ENCODE peak calls at places on chromosomes 6 and 20, in nine cellular contexts. One of them, this sample, is unnamed.

GRCh38 chr6:26003102-26003694 is 40.6 kb downstream of the TRIM38 start:
- DNase-seq in mesothelial cell of epicardium: no peak
- DNase-seq in lower leg skin: peak; percentile 52
- DNase-seq in tibial artery: peak; percentile 73
- DNase-seq in astrocyte of the spinal cord: peak; percentile 57
- DNase-seq in colonic mucosa: peak; percentile 76
- DNase-seq in fibroblast of the aortic adventitia: peak; percentile 70
- DNase-seq in GM12865: peak; percentile 53
- DNase-seq in CD8-positive, alpha-beta T cell: peak; percentile 24
- DNase-seq in this sample: peak; percentile 46

GRCh38 chr6:31888281-31889258 is 8.9 kb downstream of the EHMT2 start:
- DNase-seq in mesothelial cell of epicardium: no peak
- DNase-seq in astrocyte of the spinal cord: no peak
- DNase-seq in tibial artery: no peak
- DNase-seq in GM12865: peak; percentile 38
- DNase-seq in fibroblast of the aortic adventitia: no peak
- DNase-seq in CD8-positive, alpha-beta T cell: peak; percentile 41
- DNase-seq in colonic mucosa: peak; percentile 61
- DNase-seq in lower leg skin: no peak
- DNase-seq in this sample: peak; percentile 43

GRCh38 chr6:117508450-117508971 is 26.0 kb downstream of the DCBLD1 start:
- DNase-seq in astrocyte of the spinal cord: no peak
- DNase-seq in colonic mucosa: no peak
- DNase-seq in lower leg skin: no peak
- DNase-seq in fibroblast of the aortic adventitia: no peak
- DNase-seq in CD8-positive, alpha-beta T cell: no peak
- DNase-seq in mesothelial cell of epicardium: no peak
- DNase-seq in tibial artery: no peak
- DNase-seq in GM12865: no peak
- DNase-seq in this sample: no peak

GRCh38 chr20:58717278-58718091 is 24.9 kb downstream of the NPEPL1 start:
- DNase-seq in tibial artery: no peak
- DNase-seq in colonic mucosa: peak; percentile 7
- DNase-seq in lower leg skin: peak; percentile 12
- DNase-seq in mesothelial cell of epicardium: peak; percentile 15
- DNase-seq in fibroblast of the aortic adventitia: no peak
- DNase-seq in CD8-positive, alpha-beta T cell: no peak
- DNase-seq in GM12865: no peak
- DNase-seq in astrocyte of the spinal cord: no peak
- DNase-seq in this sample: no peak

GRCh38 chr6:34341481-34341971 is 50.9 kb downstream of the NUDT3 start:
- DNase-seq in colonic mucosa: no peak
- DNase-seq in astrocyte of the spinal cord: peak; percentile 60
- DNase-seq in tibial artery: no peak
- DNase-seq in lower leg skin: no peak
- DNase-seq in GM12865: no peak
- DNase-seq in mesothelial cell of epicardium: no peak
- DNase-seq in fibroblast of the aortic adventitia: peak; percentile 47
- DNase-seq in CD8-positive, alpha-beta T cell: no peak
- DNase-seq in this sample: no peak

GRCh38 chr6:14436593-14436992 is 319.0 kb downstream of the CD83 start:
- DNase-seq in astrocyte of the spinal cord: no peak
- DNase-seq in tibial artery: no peak
- DNase-seq in CD8-positive, alpha-beta T cell: no peak
- DNase-seq in lower leg skin: no peak
- DNase-seq in colonic mucosa: no peak
- DNase-seq in fibroblast of the aortic adventitia: no peak
- DNase-seq in GM12865: no peak
- DNase-seq in mesothelial cell of epicardium: no peak
- DNase-seq in this sample: no peak

GRCh38 chr6:117559299-117559698 is 43.0 kb downstream of the GOPC start:
- DNase-seq in GM12865: no peak
- DNase-seq in lower leg skin: no peak
- DNase-seq in CD8-positive, alpha-beta T cell: no peak
- DNase-seq in colonic mucosa: no peak
- DNase-seq in mesothelial cell of epicardium: no peak
- DNase-seq in fibroblast of the aortic adventitia: no peak
- DNase-seq in tibial artery: no peak
- DNase-seq in astrocyte of the spinal cord: no peak
- DNase-seq in this sample: no peak

GRCh38 chr20:3407426-3408250 is at the start of gene DNAAF9:
- DNase-seq in tibial artery: peak; percentile 68
- DNase-seq in colonic mucosa: peak; percentile 67
- DNase-seq in mesothelial cell of epicardium: peak; percentile 59
- DNase-seq in lower leg skin: peak; percentile 70
- DNase-seq in CD8-positive, alpha-beta T cell: peak; percentile 66
- DNase-seq in GM12865: peak; percentile 68
- DNase-seq in fibroblast of the aortic adventitia: peak; percentile 62
- DNase-seq in astrocyte of the spinal cord: peak; percentile 71
- DNase-seq in this sample: peak; percentile 69

DNA sequence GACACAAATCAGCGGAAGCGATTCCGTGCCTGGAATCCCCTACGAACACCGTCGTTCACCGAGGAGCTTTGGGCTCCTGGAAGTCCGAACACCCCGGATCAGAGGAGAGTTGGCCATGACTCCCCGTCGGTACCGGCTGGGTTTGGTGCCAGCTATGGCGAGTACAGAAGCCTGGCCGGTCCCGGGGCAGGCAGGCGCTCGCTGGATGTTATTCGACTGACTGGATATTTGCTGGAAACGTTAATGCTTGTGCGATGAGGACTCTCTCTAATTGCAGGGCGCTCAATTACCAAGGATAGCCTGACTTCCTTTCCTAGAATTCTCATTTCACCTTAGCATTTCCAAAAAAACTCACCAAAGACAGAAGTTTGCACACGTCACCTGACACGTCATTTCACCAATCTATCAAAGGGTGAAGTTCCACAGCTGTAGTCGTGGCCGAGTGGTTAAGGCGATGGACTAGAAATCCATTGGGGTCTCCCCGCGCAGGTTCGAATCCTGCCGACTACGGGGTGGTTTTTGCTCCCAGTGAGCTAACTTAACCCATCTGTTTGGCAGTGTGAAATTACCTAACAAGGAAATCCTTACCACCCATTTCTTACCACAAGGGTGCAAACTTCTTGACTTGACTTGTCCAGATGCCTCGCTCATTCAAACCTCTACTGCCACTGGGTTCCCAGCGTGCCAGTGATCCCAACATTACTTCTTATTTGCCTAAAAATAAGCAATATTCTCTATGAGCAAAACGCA is 22.7 kb upstream of the ZNF184 start:
- DNase-seq in GM12865: peak; percentile 88
- DNase-seq in fibroblast of the aortic adventitia: peak; percentile 87
- DNase-seq in lower leg skin: no peak
- DNase-seq in astrocyte of the spinal cord: peak; percentile 75
- DNase-seq in CD8-positive, alpha-beta T cell: no peak
- DNase-seq in colonic mucosa: peak; percentile 56
- DNase-seq in tibial artery: peak; percentile 49
- DNase-seq in mesothelial cell of epicardium: no peak
- DNase-seq in this sample: no peak
- TF ChIP-seq CTCF in GM12865: no peak
- TF ChIP-seq CTCF in fibroblast of the aortic adventitia: peak; percentile 24
- TF ChIP-seq CTCF in lower leg skin: no peak
- TF ChIP-seq CTCF in astrocyte of the spinal cord: no peak
- TF ChIP-seq CTCF in CD8-positive, alpha-beta T cell: no peak
- TF ChIP-seq CTCF in colonic mucosa: no peak
- TF ChIP-seq CTCF in tibial artery: no peak
- TF ChIP-seq CTCF in mesothelial cell of epicardium: no peak
- TF ChIP-seq CTCF in this sample: no peak

GRCh38 chr20:21028436-21028835 is 77.7 kb downstream of the LINC00237 start:
- DNase-seq in GM12865: no peak
- DNase-seq in mesothelial cell of epicardium: no peak
- DNase-seq in colonic mucosa: no peak
- DNase-seq in fibroblast of the aortic adventitia: no peak
- DNase-seq in astrocyte of the spinal cord: no peak
- DNase-seq in lower leg skin: no peak
- DNase-seq in CD8-positive, alpha-beta T cell: no peak
- DNase-seq in tibial artery: no peak
- DNase-seq in this sample: no peak

GRCh38 chr20:21028921-21029320 is 77.2 kb downstream of the LINC00237 start:
- DNase-seq in mesothelial cell of epicardium: no peak
- DNase-seq in CD8-positive, alpha-beta T cell: no peak
- DNase-seq in tibial artery: no peak
- DNase-seq in astrocyte of the spinal cord: no peak
- DNase-seq in fibroblast of the aortic adventitia: no peak
- DNase-seq in GM12865: no peak
- DNase-seq in lower leg skin: no peak
- DNase-seq in colonic mucosa: no peak
- DNase-seq in this sample: no peak

GRCh38 chr20:21026951-21027350 is 79.2 kb downstream of the LINC00237 start:
- DNase-seq in tibial artery: no peak
- DNase-seq in colonic mucosa: no peak
- DNase-seq in fibroblast of the aortic adventitia: no peak
- DNase-seq in astrocyte of the spinal cord: no peak
- DNase-seq in GM12865: no peak
- DNase-seq in mesothelial cell of epicardium: no peak
- DNase-seq in lower leg skin: no peak
- DNase-seq in CD8-positive, alpha-beta T cell: no peak
- DNase-seq in this sample: no peak

GRCh38 chr20:21029356-21029755 is 76.8 kb downstream of the LINC00237 start:
- DNase-seq in tibial artery: no peak
- DNase-seq in mesothelial cell of epicardium: no peak
- DNase-seq in lower leg skin: no peak
- DNase-seq in colonic mucosa: no peak
- DNase-seq in GM12865: no peak
- DNase-seq in astrocyte of the spinal cord: no peak
- DNase-seq in CD8-positive, alpha-beta T cell: no peak
- DNase-seq in fibroblast of the aortic adventitia: no peak
- DNase-seq in this sample: no peak

DNA sequence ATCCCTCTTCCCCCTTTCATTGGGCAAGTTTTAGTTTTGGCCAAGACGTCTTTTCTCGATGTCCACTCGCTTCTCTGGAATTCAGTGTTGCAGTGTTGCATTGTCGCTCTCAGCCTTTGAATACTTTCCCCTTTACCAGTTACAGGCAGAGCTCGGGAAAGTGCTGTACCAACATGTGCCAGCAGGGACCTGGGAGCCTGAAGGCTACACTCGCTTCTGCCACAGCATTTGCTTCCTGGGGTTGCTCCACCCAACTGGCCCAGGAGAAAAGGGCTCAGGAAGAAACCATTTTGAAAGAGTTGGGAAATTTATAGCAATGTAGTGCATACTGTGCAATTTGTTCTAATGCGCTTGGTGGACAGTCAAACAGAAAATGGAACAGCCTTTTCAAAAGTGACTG is 78.6 kb downstream of the LINC00237 start:
- DNase-seq in tibial artery: no peak
- DNase-seq in CD8-positive, alpha-beta T cell: no peak
- DNase-seq in colonic mucosa: no peak
- DNase-seq in mesothelial cell of epicardium: no peak
- DNase-seq in lower leg skin: no peak
- DNase-seq in astrocyte of the spinal cord: no peak
- DNase-seq in GM12865: no peak
- DNase-seq in fibroblast of the aortic adventitia: no peak
- DNase-seq in this sample: no peak
- TF ChIP-seq CTCF in tibial artery: no peak
- TF ChIP-seq CTCF in CD8-positive, alpha-beta T cell: no peak
- TF ChIP-seq CTCF in colonic mucosa: no peak
- TF ChIP-seq CTCF in mesothelial cell of epicardium: peak; percentile 27
- TF ChIP-seq CTCF in lower leg skin: no peak
- TF ChIP-seq CTCF in astrocyte of the spinal cord: no peak
- TF ChIP-seq CTCF in GM12865: no peak
- TF ChIP-seq CTCF in fibroblast of the aortic adventitia: peak; percentile 5
- TF ChIP-seq CTCF in this sample: peak; percentile 47

GRCh38 chr20:36153204-36153603 is 1.3 kb upstream of the EPB41L1 start:
- DNase-seq in fibroblast of the aortic adventitia: no peak
- DNase-seq in mesothelial cell of epicardium: no peak
- DNase-seq in lower leg skin: no peak
- DNase-seq in colonic mucosa: no peak
- DNase-seq in astrocyte of the spinal cord: no peak
- DNase-seq in GM12865: no peak
- DNase-seq in tibial artery: no peak
- DNase-seq in CD8-positive, alpha-beta T cell: no peak
- DNase-seq in this sample: no peak

GRCh38 chr20:36152266-36152665 is 2.3 kb upstream of the EPB41L1 start:
- DNase-seq in tibial artery: no peak
- DNase-seq in GM12865: no peak
- DNase-seq in colonic mucosa: no peak
- DNase-seq in astrocyte of the spinal cord: no peak
- DNase-seq in CD8-positive, alpha-beta T cell: no peak
- DNase-seq in fibroblast of the aortic adventitia: no peak
- DNase-seq in lower leg skin: no peak
- DNase-seq in mesothelial cell of epicardium: no peak
- DNase-seq in this sample: no peak

GRCh38 chr20:36155629-36155971 is 1.1 kb downstream of the EPB41L1 start:
- DNase-seq in lower leg skin: no peak
- DNase-seq in fibroblast of the aortic adventitia: no peak
- DNase-seq in CD8-positive, alpha-beta T cell: no peak
- DNase-seq in tibial artery: no peak
- DNase-seq in mesothelial cell of epicardium: no peak
- DNase-seq in astrocyte of the spinal cord: no peak
- DNase-seq in colonic mucosa: no peak
- DNase-seq in GM12865: no peak
- DNase-seq in this sample: no peak

GRCh38 chr20:36154696-36155628 is at the start of gene EPB41L1:
- DNase-seq in lower leg skin: peak; percentile 18
- DNase-seq in tibial artery: peak; percentile 38
- DNase-seq in GM12865: no peak
- DNase-seq in fibroblast of the aortic adventitia: peak; percentile 37
- DNase-seq in colonic mucosa: no peak
- DNase-seq in CD8-positive, alpha-beta T cell: no peak
- DNase-seq in mesothelial cell of epicardium: no peak
- DNase-seq in astrocyte of the spinal cord: peak; percentile 5
- DNase-seq in this sample: peak; percentile 23

DNA sequence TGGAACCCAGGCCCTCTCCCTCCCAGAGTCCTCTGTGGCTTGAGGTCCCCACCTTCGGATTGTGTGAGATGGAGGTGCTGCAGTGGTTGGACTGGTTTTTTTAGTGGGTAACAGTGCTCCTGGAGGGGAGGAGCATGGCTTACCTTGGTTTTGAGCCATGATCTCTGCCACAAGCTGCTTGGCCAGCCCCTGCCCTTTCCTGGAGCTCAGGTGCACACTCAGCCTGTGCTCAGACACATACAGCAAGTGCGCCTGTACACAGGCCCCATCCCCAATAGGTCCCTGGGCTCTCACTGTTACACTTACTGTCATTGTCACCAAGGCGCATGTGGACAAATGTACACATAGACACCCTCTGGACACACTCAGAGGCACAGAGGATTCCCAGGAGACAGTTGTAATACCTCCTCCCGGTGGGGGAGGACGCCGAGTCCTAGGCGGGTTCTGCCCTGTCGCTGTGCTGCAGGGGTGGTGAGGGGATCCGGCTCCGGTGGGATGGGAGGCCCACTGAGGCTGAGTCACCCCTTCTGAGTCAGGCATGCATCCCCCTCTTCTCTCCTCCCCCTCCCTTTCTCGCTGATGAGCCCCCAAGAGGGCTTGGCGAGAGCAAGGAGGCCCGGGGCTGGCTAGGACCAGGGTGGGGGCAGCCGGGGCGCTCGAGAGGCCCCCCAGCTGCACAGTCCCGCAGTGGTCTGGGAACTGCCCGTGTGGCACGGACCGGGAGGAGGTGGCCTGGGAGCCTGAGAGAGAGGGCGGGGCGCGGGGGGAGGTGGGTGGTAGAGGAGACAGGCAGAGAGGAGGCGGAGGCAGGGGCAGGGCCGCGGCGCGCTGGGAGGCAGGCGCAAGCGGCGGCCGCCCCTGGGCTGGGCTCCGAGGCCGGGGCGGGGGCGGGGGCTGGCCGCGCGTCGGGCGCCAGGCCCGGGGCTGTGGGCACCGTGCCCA is 515 bp upstream of the EPB41L1 start:
- DNase-seq in astrocyte of the spinal cord: peak; percentile 58
- DNase-seq in fibroblast of the aortic adventitia: peak; percentile 57
- DNase-seq in mesothelial cell of epicardium: peak; percentile 69
- DNase-seq in CD8-positive, alpha-beta T cell: peak; percentile 22
- DNase-seq in colonic mucosa: peak; percentile 88
- DNase-seq in tibial artery: peak; percentile 86
- DNase-seq in lower leg skin: peak; percentile 69
- DNase-seq in GM12865: no peak
- DNase-seq in this sample: peak; percentile 59
- TF ChIP-seq CTCF in astrocyte of the spinal cord: no peak
- TF ChIP-seq CTCF in fibroblast of the aortic adventitia: no peak
- TF ChIP-seq CTCF in mesothelial cell of epicardium: no peak
- TF ChIP-seq CTCF in CD8-positive, alpha-beta T cell: no peak
- TF ChIP-seq CTCF in colonic mucosa: no peak
- TF ChIP-seq CTCF in tibial artery: no peak
- TF ChIP-seq CTCF in lower leg skin: no peak
- TF ChIP-seq CTCF in GM12865: no peak
- TF ChIP-seq CTCF in this sample: no peak

GRCh38 chr6:136192917-136193316 is 57.2 kb downstream of the MTFR2 start:
- DNase-seq in lower leg skin: no peak
- DNase-seq in fibroblast of the aortic adventitia: no peak
- DNase-seq in colonic mucosa: no peak
- DNase-seq in CD8-positive, alpha-beta T cell: no peak
- DNase-seq in mesothelial cell of epicardium: no peak
- DNase-seq in astrocyte of the spinal cord: no peak
- DNase-seq in tibial artery: no peak
- DNase-seq in GM12865: no peak
- DNase-seq in this sample: no peak
- TF ChIP-seq CTCF in lower leg skin: no peak
- TF ChIP-seq CTCF in fibroblast of the aortic adventitia: no peak
- TF ChIP-seq CTCF in colonic mucosa: no peak
- TF ChIP-seq CTCF in CD8-positive, alpha-beta T cell: no peak
- TF ChIP-seq CTCF in mesothelial cell of epicardium: no peak
- TF ChIP-seq CTCF in astrocyte of the spinal cord: no peak
- TF ChIP-seq CTCF in tibial artery: no peak
- TF ChIP-seq CTCF in GM12865: no peak
- TF ChIP-seq CTCF in this sample: no peak